ENCODE peak calls at places on chromosome 22, in four cellular contexts. One of them, this sample, is unnamed.

GRCh38 chr22:44926124-44926475 is 83.7 kb downstream of the PHF21B start:
- ATAC-seq in pancreas: no peak
- ATAC-seq in left lung: no peak
- ATAC-seq in CD8-positive, alpha-beta T cell: no peak
- ATAC-seq in this sample: no peak

GRCh38 chr22:49942565-49943404 is 17.8 kb upstream of the PIM3 start:
- ATAC-seq in pancreas: no peak
- ATAC-seq in left lung: no peak
- ATAC-seq in CD8-positive, alpha-beta T cell: no peak
- ATAC-seq in this sample: no peak

GRCh38 chr22:20438066-20438677 is 547 bp upstream of the SCARF2 start:
- ATAC-seq in pancreas: peak
- ATAC-seq in left lung: peak
- ATAC-seq in CD8-positive, alpha-beta T cell: no peak
- ATAC-seq in this sample: peak

GRCh38 chr22:28594784-28595324 is 84.8 kb downstream of the TTC28 start:
- ATAC-seq in pancreas: peak
- ATAC-seq in left lung: peak
- ATAC-seq in CD8-positive, alpha-beta T cell: peak
- ATAC-seq in this sample: peak

GRCh38 chr22:39514373-39514973 is 5.9 kb upstream of the ATF4 start:
- ATAC-seq in pancreas: peak
- ATAC-seq in left lung: peak
- ATAC-seq in CD8-positive, alpha-beta T cell: peak
- ATAC-seq in this sample: no peak

GRCh38 chr22:21727159-21727558 is 8.4 kb downstream of the YPEL1 start:
- ATAC-seq in pancreas: no peak
- ATAC-seq in left lung: no peak
- ATAC-seq in CD8-positive, alpha-beta T cell: no peak
- ATAC-seq in this sample: no peak

GRCh38 chr22:41261541-41262249 is 21.0 kb upstream of the CHADL start:
- ATAC-seq in pancreas: no peak
- ATAC-seq in left lung: no peak
- ATAC-seq in CD8-positive, alpha-beta T cell: no peak
- ATAC-seq in this sample: no peak

GRCh38 chr22:26289486-26290250 is 120.4 kb downstream of the SEZ6L start:
- ATAC-seq in pancreas: no peak
- ATAC-seq in left lung: no peak
- ATAC-seq in CD8-positive, alpha-beta T cell: no peak
- ATAC-seq in this sample: no peak

GRCh38 chr22:49372530-49373288 is 455.0 kb downstream of the BRD1 start:
- ATAC-seq in pancreas: no peak
- ATAC-seq in left lung: peak
- ATAC-seq in CD8-positive, alpha-beta T cell: no peak
- ATAC-seq in this sample: no peak

GRCh38 chr22:45508814-45509213 is 6.1 kb downstream of the FBLN1 start:
- ATAC-seq in pancreas: no peak
- ATAC-seq in left lung: no peak
- ATAC-seq in CD8-positive, alpha-beta T cell: no peak
- ATAC-seq in this sample: no peak

This sample was measured in gastroesophageal sphincter.